ENCODE peak calls at places on chromosome 16, in four cellular contexts. G is WTC11, M is HepG2, J is K562. U is an unnamed sample.

GRCh38 chr16:50298591-50299507 is 32.5 kb downstream of the ADCY7 start:
- DNase-seq in G (no peak), M (no peak), J (no peak), U (peak)

GRCh38 chr16:73713817-73714495 is 582.7 kb upstream of the PSMD7 start:
- DNase-seq in M (peak), J (peak), G (peak), U (peak)

GRCh38 chr16:57999971-58000705 is at the start of gene ZNF319:
- DNase-seq in M (no peak), J (peak), G (peak), U (no peak)

GRCh38 chr16:71919033-71919432 is 23.7 kb downstream of the IST1 start:
- DNase-seq in J (no peak), G (no peak), M (no peak), U (no peak)

GRCh38 chr16:642189-643049 is 791 bp downstream of the MCRIP2 start:
- DNase-seq in M (peak), G (peak), J (peak), U (peak)

GRCh38 chr16:48537909-48538745 is 71.9 kb downstream of the N4BP1 start:
- DNase-seq in M (no peak), G (no peak), J (no peak), U (no peak)

GRCh38 chr16:86091976-86092375 is 193.0 kb downstream of the IRF8 start:
- DNase-seq in M (no peak), G (no peak), J (no peak), U (no peak)

GRCh38 chr16:12329246-12329995 is 352.9 kb downstream of the SNX29 start:
- DNase-seq in M (no peak), J (no peak), G (no peak), U (no peak)

GRCh38 chr16:83792391-83792790 is 15.4 kb upstream of the HSBP1 start:
- DNase-seq in G (no peak), M (no peak), J (no peak), U (no peak)

GRCh38 chr16:58456193-58456592 is 43.8 kb upstream of the NDRG4 start:
- DNase-seq in J (no peak), M (peak), G (no peak), U (no peak)

GRCh38 chr16:51762081-51762995 is 611.3 kb upstream of the SALL1 start:
- DNase-seq in M (peak), J (peak), G (peak), U (peak)

GRCh38 chr16:51759999-51760398 is 608.9 kb upstream of the SALL1 start:
- DNase-seq in G (no peak), M (no peak), J (no peak), U (no peak)

GRCh38 chr16:51759329-51759728 is 608.3 kb upstream of the SALL1 start:
- DNase-seq in J (no peak), M (no peak), G (no peak), U (peak)

GRCh38 chr16:51766739-51767138 is 615.7 kb upstream of the SALL1 start:
- DNase-seq in M (peak), J (no peak), G (no peak), U (no peak)

GRCh38 chr16:51763072-51763658 is 612.1 kb upstream of the SALL1 start:
- DNase-seq in M (no peak), G (peak), J (no peak), U (no peak)
- TF ChIP-seq FOXJ3 in M (no peak), G (no peak), J (no peak), U (no peak)

DNA sequence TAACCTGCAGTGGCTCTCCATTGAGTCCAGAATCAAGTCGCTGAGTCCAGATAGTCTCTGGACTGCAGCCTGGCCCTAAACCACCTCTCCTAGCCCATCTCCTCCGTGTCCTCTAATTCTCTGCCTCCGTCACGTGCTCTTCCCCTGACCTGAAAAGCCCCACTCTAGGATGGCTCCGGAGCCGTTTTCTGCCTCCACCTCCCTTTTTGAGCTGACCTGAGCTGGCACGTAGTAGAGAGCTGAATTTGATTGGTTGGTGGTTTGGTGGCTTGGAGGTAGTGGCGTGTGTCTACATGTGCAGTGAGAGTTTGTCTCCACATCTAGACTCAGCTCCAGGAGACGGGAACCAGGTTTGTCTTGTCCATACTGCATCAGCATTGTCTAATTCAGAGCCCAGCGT is 2.9 kb downstream of the SBK1 start:
- DNase-seq in M (no peak), J (no peak), G (no peak), U (no peak)
- TF ChIP-seq FOXJ3 in M (no peak), J (no peak), G (no peak), U (no peak)

DNA sequence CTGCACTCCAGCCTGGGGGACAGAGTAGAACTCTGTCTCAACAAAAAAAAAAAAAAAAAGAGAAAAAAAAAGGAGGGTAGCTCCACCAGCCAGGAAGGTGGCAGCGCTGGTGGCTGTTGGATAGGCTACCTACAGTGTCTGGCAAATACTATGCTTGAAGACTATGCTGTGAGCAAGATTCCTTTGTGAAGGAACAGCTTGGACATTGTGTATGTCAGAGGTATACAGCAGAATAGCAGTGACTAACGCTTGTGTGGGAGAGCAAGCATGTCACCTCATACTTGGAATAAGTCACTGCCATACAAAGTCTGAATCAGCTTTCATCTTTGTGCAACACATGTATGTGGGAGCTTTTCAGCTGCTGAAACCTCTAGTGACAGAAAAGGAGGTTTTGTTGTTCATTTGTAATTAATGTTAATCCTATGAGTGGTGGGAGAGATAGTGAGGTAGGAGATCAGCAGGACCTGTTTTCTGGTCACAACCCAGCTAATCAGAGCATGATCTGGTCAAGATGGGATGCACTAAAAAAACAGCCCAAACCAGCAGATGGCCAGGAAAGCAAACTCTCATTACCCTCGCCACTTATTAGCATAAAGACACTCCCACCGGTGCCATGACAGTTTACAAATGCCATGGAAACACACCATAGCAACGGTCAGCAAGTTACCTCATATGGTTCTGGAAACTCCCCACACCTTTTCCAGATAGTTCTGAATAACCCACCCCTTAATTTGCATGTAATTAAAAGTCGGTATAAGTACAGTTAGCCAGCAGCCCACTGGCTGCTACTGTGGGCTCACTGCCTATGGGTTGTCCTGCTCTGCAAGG is 6.8 kb upstream of the ITGAD start:
- DNase-seq in M (no peak), G (no peak), J (no peak), U (no peak)
- TF ChIP-seq FOXJ3 in M (no peak), G (no peak), J (no peak), U (no peak)

GRCh38 chr16:74877706-74878105 is 103.1 kb upstream of the FA2H start:
- DNase-seq in M (no peak), G (no peak), J (no peak), U (no peak)

GRCh38 chr16:74871608-74872007 is 97.0 kb upstream of the FA2H start:
- DNase-seq in M (no peak), J (no peak), G (peak), U (no peak)

GRCh38 chr16:74874123-74874522 is 99.5 kb upstream of the FA2H start:
- DNase-seq in M (no peak), J (no peak), G (no peak), U (no peak)

GRCh38 chr16:74872302-74872701 is 97.7 kb upstream of the FA2H start:
- DNase-seq in G (no peak), M (no peak), J (no peak), U (no peak)

GRCh38 chr16:74874912-74875311 is 100.3 kb upstream of the FA2H start:
- DNase-seq in M (no peak), J (no peak), G (no peak), U (no peak)
- TF ChIP-seq FOXJ3 in M (no peak), J (no peak), G (no peak), U (no peak)

DNA sequence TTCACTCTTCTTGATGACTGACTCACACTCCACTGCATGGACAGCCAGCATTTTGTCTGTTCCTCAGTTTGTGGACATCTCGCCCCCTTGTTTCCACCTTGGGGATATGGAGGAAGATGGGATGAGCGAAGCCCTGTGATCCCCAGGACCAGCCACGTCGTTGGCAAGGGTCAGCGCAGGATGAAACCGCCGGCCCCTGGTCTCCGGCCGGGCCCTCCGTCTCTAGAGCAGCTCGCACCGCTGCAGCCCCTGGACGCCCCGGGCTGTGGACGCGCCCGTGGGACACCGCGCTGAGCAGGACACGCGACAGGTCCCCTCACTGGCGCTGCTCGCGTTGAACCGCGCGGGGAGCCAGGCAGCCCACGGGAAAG is 604 bp upstream of the ZC3H18 start:
- DNase-seq in G (peak), J (peak), M (peak), U (peak)
- TF ChIP-seq FOXJ3 in G (no peak), J (no peak), M (no peak), U (no peak)

GRCh38 chr16:2980227-2981176 is at the start of gene PKMYT1:
- DNase-seq in J (peak), M (peak), G (peak), U (peak)

GRCh38 chr16:2981899-2982250 is 1.6 kb upstream of the PKMYT1 start:
- DNase-seq in J (peak), M (no peak), G (no peak), U (no peak)

GRCh38 chr16:2979669-2980226 is 498 bp downstream of the PKMYT1 start:
- DNase-seq in M (no peak), J (peak), G (peak), U (peak)

GRCh38 chr16:2982402-2982801 is 2.2 kb upstream of the PKMYT1 start:
- DNase-seq in G (no peak), J (no peak), M (no peak), U (no peak)

GRCh38 chr16:2981177-2981898 is 1.1 kb upstream of the PKMYT1 start:
- DNase-seq in M (peak), G (no peak), J (peak), U (no peak)
- TF ChIP-seq FOXJ3 in M (no peak), G (no peak), J (no peak), U (no peak)

U was measured in SK-N-SH.